ENCODE peak calls at places on chromosomes 2 and 18, in ten cellular contexts. One of them, this sample, is unnamed.

GRCh38 chr2:144213797-144214196 is 306.1 kb downstream of the ZEB2 start:
- DNase-seq in uterus: no peak
- DNase-seq in brain microvascular endothelial cell: no peak
- DNase-seq in colonic mucosa: no peak
- DNase-seq in choroid plexus epithelial cell: no peak
- DNase-seq in psoas muscle: no peak
- DNase-seq in SK-N-SH: no peak
- DNase-seq in GM23338: no peak
- DNase-seq in PC-9: no peak
- DNase-seq in Peyer's patch: no peak
- DNase-seq in this sample: no peak

GRCh38 chr2:84939426-84940087 is 31.4 kb upstream of the KCMF1 start:
- DNase-seq in uterus: no peak
- DNase-seq in brain microvascular endothelial cell: no peak
- DNase-seq in colonic mucosa: peak
- DNase-seq in choroid plexus epithelial cell: no peak
- DNase-seq in psoas muscle: no peak
- DNase-seq in SK-N-SH: no peak
- DNase-seq in GM23338: no peak
- DNase-seq in PC-9: no peak
- DNase-seq in Peyer's patch: peak
- DNase-seq in this sample: no peak

GRCh38 chr2:33521791-33522281 is 45.4 kb downstream of the RASGRP3 start:
- DNase-seq in uterus: peak
- DNase-seq in brain microvascular endothelial cell: no peak
- DNase-seq in colonic mucosa: no peak
- DNase-seq in choroid plexus epithelial cell: peak
- DNase-seq in psoas muscle: no peak
- DNase-seq in SK-N-SH: no peak
- DNase-seq in GM23338: no peak
- DNase-seq in PC-9: no peak
- DNase-seq in Peyer's patch: no peak
- DNase-seq in this sample: peak

GRCh38 chr2:104733544-104733943 is 120.4 kb upstream of the POU3F3 start:
- DNase-seq in uterus: no peak
- DNase-seq in brain microvascular endothelial cell: no peak
- DNase-seq in colonic mucosa: peak
- DNase-seq in choroid plexus epithelial cell: peak
- DNase-seq in psoas muscle: no peak
- DNase-seq in SK-N-SH: peak
- DNase-seq in GM23338: peak
- DNase-seq in PC-9: peak
- DNase-seq in Peyer's patch: peak
- DNase-seq in this sample: no peak

GRCh38 chr2:205967391-205968075 is 118.4 kb downstream of the INO80D start:
- DNase-seq in uterus: no peak
- DNase-seq in brain microvascular endothelial cell: no peak
- DNase-seq in colonic mucosa: no peak
- DNase-seq in choroid plexus epithelial cell: peak
- DNase-seq in psoas muscle: no peak
- DNase-seq in SK-N-SH: no peak
- DNase-seq in GM23338: no peak
- DNase-seq in PC-9: no peak
- DNase-seq in Peyer's patch: no peak
- DNase-seq in this sample: no peak

GRCh38 chr2:7209776-7210555 is 292.8 kb downstream of the RNF144A start:
- DNase-seq in uterus: no peak
- DNase-seq in brain microvascular endothelial cell: peak
- DNase-seq in colonic mucosa: no peak
- DNase-seq in choroid plexus epithelial cell: peak
- DNase-seq in psoas muscle: no peak
- DNase-seq in SK-N-SH: no peak
- DNase-seq in GM23338: no peak
- DNase-seq in PC-9: no peak
- DNase-seq in Peyer's patch: no peak
- DNase-seq in this sample: peak

GRCh38 chr2:240655931-240656886 is 26.5 kb downstream of the AQP12B start:
- DNase-seq in uterus: no peak
- DNase-seq in brain microvascular endothelial cell: peak
- DNase-seq in colonic mucosa: no peak
- DNase-seq in choroid plexus epithelial cell: peak
- DNase-seq in psoas muscle: no peak
- DNase-seq in SK-N-SH: no peak
- DNase-seq in GM23338: no peak
- DNase-seq in PC-9: no peak
- DNase-seq in Peyer's patch: no peak
- DNase-seq in this sample: no peak

GRCh38 chr2:84749442-84749841 is 131.4 kb downstream of the TRABD2A start:
- DNase-seq in uterus: no peak
- DNase-seq in brain microvascular endothelial cell: no peak
- DNase-seq in colonic mucosa: no peak
- DNase-seq in choroid plexus epithelial cell: no peak
- DNase-seq in psoas muscle: no peak
- DNase-seq in SK-N-SH: no peak
- DNase-seq in GM23338: no peak
- DNase-seq in PC-9: no peak
- DNase-seq in Peyer's patch: no peak
- DNase-seq in this sample: no peak

DNA sequence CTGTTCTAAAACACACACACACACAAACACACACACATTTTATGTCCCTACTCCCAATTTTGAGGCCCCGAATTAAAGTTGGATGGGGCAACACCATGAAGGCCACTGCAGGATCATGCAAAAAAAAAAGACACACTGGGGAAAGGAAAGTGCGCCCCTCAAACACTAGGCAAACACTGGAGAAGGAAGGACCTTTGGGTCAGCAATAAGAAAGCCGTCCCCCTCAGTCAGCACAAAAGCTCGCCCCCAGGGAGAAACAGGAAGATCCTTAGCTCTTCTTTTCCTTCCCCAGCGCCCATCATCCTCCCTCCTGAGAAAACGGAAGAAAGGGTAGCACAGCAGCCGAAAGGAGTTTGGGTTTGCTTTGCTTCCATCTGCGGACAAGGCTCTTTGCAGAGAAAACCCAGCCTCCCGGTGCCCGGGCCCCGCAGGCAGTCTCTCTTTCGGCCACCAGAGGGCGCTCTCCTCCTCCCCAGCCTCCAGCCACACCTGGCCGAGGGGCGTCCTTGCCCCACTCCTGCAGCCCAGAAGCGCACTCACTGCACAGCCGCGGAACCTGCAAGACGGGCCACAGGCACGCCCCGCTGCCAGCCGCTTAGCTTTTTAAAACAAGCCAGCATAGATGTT is 248.5 kb downstream of the CDH20 start:
- DNase-seq in uterus: peak
- DNase-seq in brain microvascular endothelial cell: peak
- DNase-seq in colonic mucosa: peak
- DNase-seq in choroid plexus epithelial cell: peak
- DNase-seq in psoas muscle: peak
- DNase-seq in SK-N-SH: peak
- DNase-seq in GM23338: peak
- DNase-seq in PC-9: peak
- DNase-seq in Peyer's patch: peak
- DNase-seq in this sample: no peak
- H3K4me3 ChIP-seq in uterus: peak
- H3K4me3 ChIP-seq in brain microvascular endothelial cell: peak
- H3K4me3 ChIP-seq in colonic mucosa: peak
- H3K4me3 ChIP-seq in choroid plexus epithelial cell: peak
- H3K4me3 ChIP-seq in psoas muscle: peak
- H3K4me3 ChIP-seq in SK-N-SH: peak
- H3K4me3 ChIP-seq in GM23338: peak
- H3K4me3 ChIP-seq in PC-9: no peak
- H3K4me3 ChIP-seq in Peyer's patch: peak
- H3K4me3 ChIP-seq in this sample: peak

GRCh38 chr2:42659601-42660000 is 91.2 kb downstream of the MTA3 start:
- DNase-seq in uterus: no peak
- DNase-seq in brain microvascular endothelial cell: no peak
- DNase-seq in colonic mucosa: no peak
- DNase-seq in choroid plexus epithelial cell: peak
- DNase-seq in psoas muscle: no peak
- DNase-seq in SK-N-SH: no peak
- DNase-seq in GM23338: peak
- DNase-seq in PC-9: no peak
- DNase-seq in Peyer's patch: no peak
- DNase-seq in this sample: no peak
- H3K4me3 ChIP-seq in uterus: no peak
- H3K4me3 ChIP-seq in brain microvascular endothelial cell: no peak
- H3K4me3 ChIP-seq in colonic mucosa: no peak
- H3K4me3 ChIP-seq in choroid plexus epithelial cell: no peak
- H3K4me3 ChIP-seq in psoas muscle: no peak
- H3K4me3 ChIP-seq in SK-N-SH: no peak
- H3K4me3 ChIP-seq in GM23338: no peak
- H3K4me3 ChIP-seq in PC-9: no peak
- H3K4me3 ChIP-seq in Peyer's patch: no peak
- H3K4me3 ChIP-seq in this sample: no peak

GRCh38 chr18:58222439-58223125 is 178.6 kb downstream of the NEDD4L start:
- DNase-seq in uterus: no peak
- DNase-seq in brain microvascular endothelial cell: no peak
- DNase-seq in colonic mucosa: no peak
- DNase-seq in choroid plexus epithelial cell: peak
- DNase-seq in psoas muscle: no peak
- DNase-seq in SK-N-SH: no peak
- DNase-seq in GM23338: no peak
- DNase-seq in PC-9: no peak
- DNase-seq in Peyer's patch: no peak
- DNase-seq in this sample: no peak
- H3K4me3 ChIP-seq in uterus: no peak
- H3K4me3 ChIP-seq in brain microvascular endothelial cell: peak
- H3K4me3 ChIP-seq in colonic mucosa: peak
- H3K4me3 ChIP-seq in choroid plexus epithelial cell: peak
- H3K4me3 ChIP-seq in psoas muscle: no peak
- H3K4me3 ChIP-seq in SK-N-SH: no peak
- H3K4me3 ChIP-seq in GM23338: no peak
- H3K4me3 ChIP-seq in PC-9: peak
- H3K4me3 ChIP-seq in Peyer's patch: peak
- H3K4me3 ChIP-seq in this sample: peak

GRCh38 chr18:76565238-76566173 is 70.5 kb upstream of the ZNF516 start:
- DNase-seq in uterus: peak
- DNase-seq in brain microvascular endothelial cell: peak
- DNase-seq in colonic mucosa: peak
- DNase-seq in choroid plexus epithelial cell: peak
- DNase-seq in psoas muscle: peak
- DNase-seq in SK-N-SH: peak
- DNase-seq in GM23338: peak
- DNase-seq in PC-9: peak
- DNase-seq in Peyer's patch: peak
- DNase-seq in this sample: peak
- H3K4me3 ChIP-seq in uterus: peak
- H3K4me3 ChIP-seq in brain microvascular endothelial cell: peak
- H3K4me3 ChIP-seq in colonic mucosa: no peak
- H3K4me3 ChIP-seq in choroid plexus epithelial cell: peak
- H3K4me3 ChIP-seq in psoas muscle: peak
- H3K4me3 ChIP-seq in SK-N-SH: no peak
- H3K4me3 ChIP-seq in GM23338: no peak
- H3K4me3 ChIP-seq in PC-9: peak
- H3K4me3 ChIP-seq in Peyer's patch: peak
- H3K4me3 ChIP-seq in this sample: peak

GRCh38 chr2:179124282-179124681 is 74.3 kb upstream of the CCDC141 start:
- DNase-seq in uterus: no peak
- DNase-seq in brain microvascular endothelial cell: no peak
- DNase-seq in colonic mucosa: no peak
- DNase-seq in choroid plexus epithelial cell: no peak
- DNase-seq in psoas muscle: no peak
- DNase-seq in SK-N-SH: no peak
- DNase-seq in GM23338: no peak
- DNase-seq in PC-9: no peak
- DNase-seq in Peyer's patch: no peak
- DNase-seq in this sample: no peak

GRCh38 chr2:179130560-179130959 is 80.6 kb upstream of the CCDC141 start:
- DNase-seq in uterus: no peak
- DNase-seq in brain microvascular endothelial cell: no peak
- DNase-seq in colonic mucosa: no peak
- DNase-seq in choroid plexus epithelial cell: no peak
- DNase-seq in psoas muscle: no peak
- DNase-seq in SK-N-SH: no peak
- DNase-seq in GM23338: no peak
- DNase-seq in PC-9: no peak
- DNase-seq in Peyer's patch: no peak
- DNase-seq in this sample: no peak

GRCh38 chr2:179129574-179130238 is 79.8 kb upstream of the CCDC141 start:
- DNase-seq in uterus: no peak
- DNase-seq in brain microvascular endothelial cell: no peak
- DNase-seq in colonic mucosa: no peak
- DNase-seq in choroid plexus epithelial cell: peak
- DNase-seq in psoas muscle: no peak
- DNase-seq in SK-N-SH: peak
- DNase-seq in GM23338: peak
- DNase-seq in PC-9: no peak
- DNase-seq in Peyer's patch: no peak
- DNase-seq in this sample: no peak

GRCh38 chr2:179123272-179123662 is 73.3 kb upstream of the CCDC141 start:
- DNase-seq in uterus: no peak
- DNase-seq in brain microvascular endothelial cell: no peak
- DNase-seq in colonic mucosa: no peak
- DNase-seq in choroid plexus epithelial cell: no peak
- DNase-seq in psoas muscle: no peak
- DNase-seq in SK-N-SH: no peak
- DNase-seq in GM23338: no peak
- DNase-seq in PC-9: no peak
- DNase-seq in Peyer's patch: no peak
- DNase-seq in this sample: no peak

GRCh38 chr2:179125404-179125803 is 75.5 kb upstream of the CCDC141 start:
- DNase-seq in uterus: no peak
- DNase-seq in brain microvascular endothelial cell: no peak
- DNase-seq in colonic mucosa: no peak
- DNase-seq in choroid plexus epithelial cell: no peak
- DNase-seq in psoas muscle: no peak
- DNase-seq in SK-N-SH: no peak
- DNase-seq in GM23338: no peak
- DNase-seq in PC-9: no peak
- DNase-seq in Peyer's patch: no peak
- DNase-seq in this sample: no peak
- H3K4me3 ChIP-seq in uterus: no peak
- H3K4me3 ChIP-seq in brain microvascular endothelial cell: no peak
- H3K4me3 ChIP-seq in colonic mucosa: no peak
- H3K4me3 ChIP-seq in choroid plexus epithelial cell: no peak
- H3K4me3 ChIP-seq in psoas muscle: no peak
- H3K4me3 ChIP-seq in SK-N-SH: no peak
- H3K4me3 ChIP-seq in GM23338: no peak
- H3K4me3 ChIP-seq in PC-9: no peak
- H3K4me3 ChIP-seq in Peyer's patch: no peak
- H3K4me3 ChIP-seq in this sample: no peak

GRCh38 chr18:35856178-35856577 is 116.3 kb upstream of the RMP24 start:
- DNase-seq in uterus: no peak
- DNase-seq in brain microvascular endothelial cell: no peak
- DNase-seq in colonic mucosa: no peak
- DNase-seq in choroid plexus epithelial cell: no peak
- DNase-seq in psoas muscle: no peak
- DNase-seq in SK-N-SH: no peak
- DNase-seq in GM23338: no peak
- DNase-seq in PC-9: no peak
- DNase-seq in Peyer's patch: no peak
- DNase-seq in this sample: no peak

GRCh38 chr18:35862115-35862640 is 110.3 kb upstream of the RMP24 start:
- DNase-seq in uterus: no peak
- DNase-seq in brain microvascular endothelial cell: no peak
- DNase-seq in colonic mucosa: no peak
- DNase-seq in choroid plexus epithelial cell: no peak
- DNase-seq in psoas muscle: no peak
- DNase-seq in SK-N-SH: no peak
- DNase-seq in GM23338: peak
- DNase-seq in PC-9: no peak
- DNase-seq in Peyer's patch: no peak
- DNase-seq in this sample: no peak

GRCh38 chr18:35861367-35862114 is 110.9 kb upstream of the RMP24 start:
- DNase-seq in uterus: no peak
- DNase-seq in brain microvascular endothelial cell: peak
- DNase-seq in colonic mucosa: no peak
- DNase-seq in choroid plexus epithelial cell: peak
- DNase-seq in psoas muscle: no peak
- DNase-seq in SK-N-SH: no peak
- DNase-seq in GM23338: no peak
- DNase-seq in PC-9: no peak
- DNase-seq in Peyer's patch: no peak
- DNase-seq in this sample: no peak
- H3K4me3 ChIP-seq in uterus: no peak
- H3K4me3 ChIP-seq in brain microvascular endothelial cell: no peak
- H3K4me3 ChIP-seq in colonic mucosa: no peak
- H3K4me3 ChIP-seq in choroid plexus epithelial cell: no peak
- H3K4me3 ChIP-seq in psoas muscle: no peak
- H3K4me3 ChIP-seq in SK-N-SH: no peak
- H3K4me3 ChIP-seq in GM23338: no peak
- H3K4me3 ChIP-seq in PC-9: no peak
- H3K4me3 ChIP-seq in Peyer's patch: no peak
- H3K4me3 ChIP-seq in this sample: no peak